ENCODE peak calls at places on chromosomes 4 and X, in six cellular contexts. Q is heart right ventricle, M is right cardiac atrium, B is HCT116, C is GM23248, P is SJSA1. H is an unnamed sample.

GRCh38 chrX:139293991-139294390 is 236.5 kb upstream of the F9 start:
- DNase-seq in Q (no peak), M (no peak), B (no peak), C (no peak), P (no peak), H (no peak)

GRCh38 chr4:8760561-8760960 is 111.1 kb downstream of the HMX1 start:
- DNase-seq in Q (no peak), M (peak; percentile 6), B (no peak), C (no peak), P (no peak), H (peak; percentile 2)

GRCh38 chr4:32519060-32519459 is 1798.9 kb downstream of the PCDH7 start:
- DNase-seq in Q (no peak), M (no peak), B (no peak), C (no peak), P (no peak), H (no peak)

GRCh38 chr4:106344324-106344970 is 24.1 kb downstream of the GIMD1 start:
- DNase-seq in Q (no peak), M (no peak), B (no peak), C (peak; percentile 77), P (no peak), H (no peak)

GRCh38 chr4:121900132-121900983 is 30.1 kb upstream of the BBS7 start:
- DNase-seq in Q (no peak), M (no peak), B (peak; percentile 56), C (peak; percentile 74), P (peak; percentile 38), H (no peak)

GRCh38 chr4:93779228-93779627 is 49.3 kb upstream of the ATOH1 start:
- DNase-seq in Q (no peak), M (no peak), B (no peak), C (no peak), P (no peak), H (no peak)

GRCh38 chrX:153969125-153969903 is 2.3 kb downstream of the HCFC1 start:
- DNase-seq in Q (no peak), M (no peak), B (no peak), C (peak; percentile 29), P (no peak), H (no peak)

GRCh38 chr4:101050088-101050835 is 297.1 kb downstream of the PPP3CA start:
- DNase-seq in Q (no peak), M (no peak), B (no peak), C (no peak), P (no peak), H (no peak)

GRCh38 chr4:172830295-172830764 is 338.3 kb upstream of the GALNT7 start:
- DNase-seq in Q (no peak), M (no peak), B (peak; percentile 13), C (peak; percentile 34), P (peak; percentile 10), H (no peak)

GRCh38 chr4:181046809-181047208 is 1196.4 kb upstream of the TENM3 start:
- DNase-seq in Q (no peak), M (no peak), B (no peak), C (no peak), P (no peak), H (no peak)

GRCh38 chr4:158125325-158125724 is 47.5 kb downstream of the GASK1B start:
- DNase-seq in Q (no peak), M (no peak), B (no peak), C (no peak), P (no peak), H (no peak)

GRCh38 chr4:158121203-158121586 is 51.6 kb downstream of the GASK1B start:
- DNase-seq in Q (no peak), M (peak; percentile 30), B (no peak), C (peak; percentile 97), P (peak; percentile 18), H (peak; percentile 34)

DNA sequence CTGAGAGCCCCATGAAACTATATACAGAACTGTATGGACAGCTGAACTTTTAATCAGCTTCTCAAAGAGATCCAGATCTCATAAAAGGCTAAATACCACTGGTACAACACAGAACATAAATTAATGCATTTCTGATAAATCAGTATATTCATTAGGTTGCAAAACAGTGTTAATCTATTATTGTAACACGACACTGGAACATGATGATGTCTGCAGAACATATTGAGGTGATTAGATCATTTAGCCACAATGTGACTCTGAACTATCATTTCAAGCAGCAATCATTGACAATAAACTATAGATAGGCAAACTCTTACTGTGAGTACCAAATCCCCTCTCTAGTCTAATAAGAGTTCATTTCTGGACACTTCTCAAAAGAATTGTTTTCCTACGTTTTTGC is 50.3 kb downstream of the GASK1B start:
- DNase-seq in Q (no peak), M (no peak), B (no peak), C (peak; percentile 38), P (no peak), H (no peak)
- H3K27ac ChIP-seq in Q (no peak overlapping the region), M (no peak overlapping the region), B (no peak overlapping the region), C (no peak overlapping the region), P (no peak overlapping the region), H (no peak overlapping the region)

GRCh38 chrX:39196192-39197102 is 395.2 kb downstream of the MID1IP1 start:
- DNase-seq in Q (no peak), M (no peak), B (peak; percentile 26), C (peak; percentile 72), P (peak; percentile 61), H (peak; percentile 35)
- H3K27me3 ChIP-seq in Q (peaks cover 33% of the 10 kb centered on the region), M (no peaks in the 10 kb centered on the region), B (peaks cover 3% of the 10 kb centered on the region), C (no peaks in the 10 kb centered on the region), P (no peaks in the 10 kb centered on the region), H (no peaks in the 10 kb centered on the region)

DNA sequence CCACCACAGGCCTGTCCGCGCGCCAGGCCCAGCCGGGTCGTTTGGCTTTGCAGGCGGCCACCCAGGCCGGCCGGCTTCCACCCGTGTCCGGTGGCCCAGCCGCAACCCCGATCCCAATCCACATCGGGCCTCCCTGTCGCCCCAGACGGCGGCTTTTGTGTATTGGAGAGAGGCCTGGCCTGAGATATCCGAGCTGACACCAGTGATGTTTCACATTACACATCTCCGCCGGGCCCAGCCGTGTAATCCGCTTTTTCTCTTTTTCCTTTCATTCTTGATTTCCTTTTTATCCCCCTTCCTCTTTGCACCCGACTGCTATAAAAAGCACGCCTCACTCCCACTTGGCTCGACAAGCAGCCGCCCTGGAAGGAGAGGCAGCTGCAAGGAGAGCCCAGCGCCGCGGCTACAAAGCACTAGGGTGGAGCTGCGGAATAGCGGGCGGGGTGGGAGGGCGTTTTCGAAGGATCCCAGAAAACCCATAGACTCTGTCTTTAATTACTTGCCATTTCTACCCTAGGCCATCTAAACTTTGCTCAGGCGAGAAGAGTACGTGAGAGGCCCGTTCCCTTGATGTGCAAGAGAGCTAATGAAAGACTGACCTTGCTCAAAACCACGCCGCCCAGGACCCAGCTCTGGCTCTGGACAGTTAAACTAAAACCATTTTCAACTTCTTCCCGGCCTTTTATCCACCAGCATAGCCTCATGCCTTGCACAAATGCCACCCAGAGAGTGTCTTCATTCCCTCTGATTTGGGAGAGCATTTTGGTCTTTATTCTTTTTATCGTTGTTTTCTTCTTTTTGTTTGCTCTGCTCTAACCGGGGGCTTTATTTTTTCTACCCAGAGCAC is 3.3 kb downstream of the PITX2 start:
- DNase-seq in Q (no peak), M (no peak), B (no peak), C (no peak), P (no peak), H (peak; percentile 34)
- H3K27ac ChIP-seq in Q (no peak overlapping the region), M (no peak overlapping the region), B (no peak overlapping the region), C (no peak overlapping the region), P (no peak overlapping the region), H (peak overlapping the region; percentile 95)

DNA sequence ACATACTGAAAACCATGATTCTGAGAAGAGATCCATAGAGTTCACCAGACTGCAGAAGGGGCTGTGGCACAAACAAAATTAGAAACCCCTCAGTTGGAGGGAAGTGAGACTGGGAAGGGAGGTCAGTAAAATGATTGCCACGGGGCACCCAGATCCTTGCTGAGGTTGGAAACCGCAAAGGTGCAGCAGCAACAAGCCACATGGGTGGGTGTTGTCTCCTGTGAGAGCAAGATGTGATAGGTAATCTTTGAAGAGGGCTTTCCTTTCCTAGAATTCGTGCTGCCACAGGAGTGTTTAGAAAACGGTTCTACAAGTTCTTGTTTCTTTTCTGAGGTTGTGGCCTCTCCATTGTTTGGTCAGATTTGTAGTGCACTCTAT is 85.5 kb downstream of the NFKB1 start:
- DNase-seq in Q (no peak), M (no peak), B (no peak), C (no peak), P (no peak), H (no peak)
- H3K27me3 ChIP-seq in Q (no peaks in the 10 kb centered on the region), M (no peaks in the 10 kb centered on the region), B (no peaks in the 10 kb centered on the region), C (no peaks in the 10 kb centered on the region), P (no peaks in the 10 kb centered on the region), H (no peaks in the 10 kb centered on the region)

GRCh38 chr4:72171761-72172160 is 140.0 kb downstream of the NPFFR2 start:
- DNase-seq in Q (no peak), M (no peak), B (no peak), C (no peak), P (no peak), H (no peak)

DNA sequence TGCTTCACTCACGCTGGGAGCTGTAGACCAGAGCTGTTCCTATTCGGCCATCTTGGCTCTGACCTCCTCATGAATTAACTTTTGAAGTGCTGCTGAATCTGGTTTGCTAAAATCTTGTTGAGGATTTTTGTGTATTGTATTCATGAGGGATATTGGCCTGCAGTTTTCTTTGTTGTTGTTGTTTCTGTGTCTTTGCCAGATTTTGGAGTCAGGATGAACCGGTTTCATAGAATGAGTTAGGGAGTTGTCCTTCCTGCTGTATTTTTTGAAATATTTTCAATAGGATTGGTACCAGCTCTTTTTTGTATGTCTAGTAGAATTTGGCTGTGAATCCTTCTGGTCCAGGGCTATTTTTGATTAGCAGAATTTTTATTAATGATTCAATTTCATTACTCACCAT is 138.1 kb downstream of the NPFFR2 start:
- DNase-seq in Q (no peak), M (no peak), B (no peak), C (no peak), P (no peak), H (no peak)
- H3K27ac ChIP-seq in Q (no peak overlapping the region), M (no peak overlapping the region), B (no peak overlapping the region), C (no peak overlapping the region), P (no peak overlapping the region), H (no peak overlapping the region)

DNA sequence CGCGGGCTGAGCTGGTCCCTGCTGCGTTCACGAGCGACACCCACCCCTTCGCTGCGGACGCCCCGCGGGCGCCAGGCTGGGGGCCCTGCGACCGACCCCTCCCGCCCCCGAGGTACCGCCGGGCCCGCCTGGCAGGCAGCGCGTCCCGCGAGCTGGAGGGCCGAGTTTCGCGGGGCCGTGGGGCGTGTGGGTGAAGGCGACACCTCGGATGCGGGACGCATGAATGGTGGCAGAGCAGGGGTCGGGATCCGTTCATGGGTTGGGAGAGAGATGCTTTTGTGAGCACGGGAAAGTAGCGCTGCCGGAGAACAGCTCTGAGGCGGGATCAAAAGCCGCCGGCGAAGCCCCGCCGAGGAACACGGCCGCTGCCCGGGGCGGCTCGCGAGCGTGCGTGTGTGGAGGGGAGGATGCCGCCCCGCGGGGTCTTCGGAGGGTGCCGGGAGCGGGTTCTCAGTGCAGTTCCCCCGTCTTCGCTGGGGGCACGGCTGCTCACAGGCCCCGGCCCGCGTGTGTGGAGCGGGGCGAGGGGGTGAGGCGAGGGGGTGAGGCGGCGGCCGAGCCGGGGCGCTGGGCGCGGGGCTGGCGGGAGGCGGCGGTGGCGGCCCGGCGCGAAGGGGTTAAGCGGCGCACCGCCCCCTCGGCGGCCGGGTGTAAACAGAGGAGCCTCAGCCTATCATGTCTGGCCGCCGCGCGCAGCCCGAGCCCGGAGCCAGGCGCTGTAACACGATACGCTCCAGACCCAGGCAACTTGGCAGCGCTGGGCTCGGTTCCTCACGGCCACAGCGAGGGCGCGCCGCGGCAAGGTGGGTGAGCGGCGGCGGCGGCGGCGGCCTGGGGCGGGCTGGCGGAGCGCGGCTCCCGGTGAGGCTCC is 205.3 kb downstream of the TENM3 start:
- DNase-seq in Q (peak; percentile 88), M (peak; percentile 92), B (peak; percentile 59), C (peak; percentile 90), P (peak; percentile 61), H (peak; percentile 89)
- H3K27me3 ChIP-seq in Q (peaks cover 73% of the 10 kb centered on the region), M (no peaks in the 10 kb centered on the region), B (peaks cover 60% of the 10 kb centered on the region), C (peaks cover 54% of the 10 kb centered on the region), P (no peaks in the 10 kb centered on the region), H (no peaks in the 10 kb centered on the region)